ENCODE peak calls at places on chromosomes 12 and 14, in five cellular contexts. M is cardiac muscle cell, L is prostate gland, K is endodermal cell, Y is gastrocnemius medialis. B is an unnamed sample. For H3K27me3, the result is how much of the 10 kb centered on the place peaks cover.

GRCh38 chr14:77025744-77026165 is 2.8 kb downstream of the IRF2BPL start:
- DNase-seq in M (no peak), L (no peak), K (peak), Y (peak), B (no peak)

GRCh38 chr12:66398931-66399625 is 96.8 kb downstream of the HELB start:
- DNase-seq in M (no peak), L (no peak), K (no peak), Y (no peak), B (no peak)

GRCh38 chr12:125738211-125738610 is 673.0 kb downstream of the AACS start:
- DNase-seq in M (no peak), L (no peak), K (no peak), Y (no peak), B (no peak)

GRCh38 chr14:85732031-85732430 is 202.1 kb downstream of the FLRT2 start:
- DNase-seq in M (peak), L (no peak), K (no peak), Y (no peak), B (no peak)

GRCh38 chr12:120528861-120529525 is at the start of gene COQ5:
- DNase-seq in M (peak), L (peak), K (peak), Y (peak), B (peak)

GRCh38 chr12:49057888-49058287 is 2.7 kb downstream of the KMT2D start:
- DNase-seq in M (no peak), L (no peak), K (no peak), Y (no peak), B (no peak)

GRCh38 chr14:58987601-58988000 is 200.9 kb upstream of the DAAM1 start:
- DNase-seq in M (no peak), L (no peak), K (no peak), Y (no peak), B (no peak)

GRCh38 chr12:32397703-32398102 is 1.7 kb upstream of the FGD4 start:
- DNase-seq in M (no peak), L (no peak), K (no peak), Y (no peak), B (no peak)

GRCh38 chr12:113477171-113477841 is 5.6 kb upstream of the LHX5 start:
- DNase-seq in M (no peak), L (no peak), K (peak), Y (no peak), B (no peak)

GRCh38 chr12:113981876-113982275 is 15.8 kb upstream of the RBM19 start:
- DNase-seq in M (no peak), L (no peak), K (no peak), Y (no peak), B (no peak)

GRCh38 chr14:24032727-24033418 is 18.9 kb upstream of the CARMIL3 start:
- DNase-seq in M (peak), L (no peak), K (no peak), Y (peak), B (no peak)

GRCh38 chr14:99195602-99196309 is 76.2 kb downstream of the BCL11B start:
- DNase-seq in M (no peak), L (peak), K (no peak), Y (no peak), B (no peak)

GRCh38 chr12:28583771-28584261 is 393.6 kb downstream of the CCDC91 start:
- DNase-seq in M (peak), L (no peak), K (no peak), Y (no peak), B (no peak)

GRCh38 chr14:63867926-63868921 is 15.4 kb downstream of the SYNE2 start:
- DNase-seq in M (peak), L (no peak), K (no peak), Y (no peak), B (no peak)

GRCh38 chr12:81987351-81987750 is 228.2 kb upstream of the PPFIA2 start:
- DNase-seq in M (no peak), L (no peak), K (no peak), Y (no peak), B (no peak)

GRCh38 chr12:3311491-3312103 is 179.4 kb upstream of the PRMT8 start:
- DNase-seq in M (no peak), L (no peak), K (no peak), Y (no peak), B (no peak)

GRCh38 chr12:5160827-5161226 is 117.1 kb downstream of the KCNA5 start:
- DNase-seq in M (no peak), L (no peak), K (no peak), Y (no peak), B (no peak)

GRCh38 chr12:5166976-5167375 is 123.3 kb downstream of the KCNA5 start:
- DNase-seq in M (peak), L (no peak), K (no peak), Y (no peak), B (no peak)

GRCh38 chr12:5168148-5168547 is 124.5 kb downstream of the KCNA5 start:
- DNase-seq in M (no peak), L (no peak), K (no peak), Y (no peak), B (no peak)

GRCh38 chr12:5163661-5164060 is 120.0 kb downstream of the KCNA5 start:
- DNase-seq in M (no peak), L (no peak), K (no peak), Y (no peak), B (no peak)

GRCh38 chr12:5165296-5165970 is 121.8 kb downstream of the KCNA5 start:
- DNase-seq in M (no peak), L (no peak), K (no peak), Y (no peak), B (peak)
- H3K27me3 ChIP-seq in M (under half), L (under half), K (under half), Y (under half), B (under half)

GRCh38 chr14:36524874-36525745 is 5.1 kb upstream of the NKX2-1 start:
- DNase-seq in M (peak), L (no peak), K (peak), Y (no peak), B (no peak)
- TF ChIP-seq CTCF in M (peak), L (peak), K (peak), Y (peak), B (peak)

GRCh38 chr14:96126339-96126770 is 78.3 kb upstream of the BDKRB2 start:
- DNase-seq in M (peak), L (no peak), K (no peak), Y (no peak), B (no peak)

GRCh38 chr14:96122496-96122895 is 82.1 kb upstream of the BDKRB2 start:
- DNase-seq in M (peak), L (no peak), K (no peak), Y (no peak), B (no peak)

GRCh38 chr14:96126783-96127271 is 77.8 kb upstream of the BDKRB2 start:
- DNase-seq in M (no peak), L (no peak), K (no peak), Y (no peak), B (no peak)

GRCh38 chr14:96129128-96129736 is 75.4 kb upstream of the BDKRB2 start:
- DNase-seq in M (no peak), L (no peak), K (no peak), Y (no peak), B (no peak)

DNA sequence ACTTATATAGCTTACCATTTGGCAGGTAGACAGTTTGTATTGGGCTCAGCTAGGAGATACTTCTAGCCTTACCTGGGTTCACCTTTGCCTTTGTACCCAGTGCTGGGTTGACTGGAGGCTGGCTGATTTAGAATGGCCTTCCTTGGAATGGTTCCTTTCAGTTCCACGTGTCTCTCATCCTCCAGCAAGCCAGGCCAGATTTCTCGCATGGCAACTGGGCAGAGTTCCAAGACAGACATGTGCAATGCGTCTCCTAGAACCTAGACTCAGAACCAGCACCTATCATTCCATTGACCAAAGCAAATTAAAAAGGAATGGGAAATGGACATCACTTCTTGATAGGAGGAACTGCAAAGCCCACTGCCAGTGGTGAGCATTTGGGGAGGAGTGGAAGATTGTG is 79.1 kb upstream of the BDKRB2 start:
- DNase-seq in M (peak), L (no peak), K (no peak), Y (no peak), B (no peak)
- H3K27ac ChIP-seq in M (no peak), L (no peak), K (no peak), Y (no peak), B (no peak)

DNA sequence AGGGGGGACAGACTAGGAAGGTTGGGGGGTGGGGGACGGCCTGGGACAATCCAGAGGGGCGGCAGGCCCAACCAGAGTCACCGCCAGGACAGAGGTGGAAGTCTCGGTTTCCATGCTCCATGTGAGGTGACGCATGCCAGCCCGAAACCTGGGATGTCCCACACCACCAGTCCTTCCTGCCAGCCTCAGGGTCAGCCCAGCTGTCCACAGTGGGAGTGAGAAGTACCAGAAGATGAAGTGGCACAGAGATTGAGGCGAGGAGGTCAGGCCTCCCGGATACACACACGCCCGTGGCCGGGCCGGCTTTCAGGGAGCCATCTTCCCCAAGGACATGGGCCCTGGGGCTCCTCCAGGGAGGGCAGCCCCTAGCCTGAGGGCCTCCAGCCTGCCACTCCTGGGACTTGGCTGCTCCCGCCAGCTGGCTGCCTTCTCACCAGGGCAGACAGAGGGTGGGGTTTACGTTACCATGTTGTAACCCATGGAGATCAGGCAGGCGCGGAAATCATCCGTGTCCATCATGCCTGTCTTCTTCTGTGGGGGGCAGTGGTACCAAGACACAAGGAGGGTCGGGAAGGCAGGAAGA is 85.2 kb upstream of the ZFP36L1 start:
- DNase-seq in M (no peak), L (no peak), K (no peak), Y (no peak), B (no peak)
- H3K27me3 ChIP-seq in M (under half), L (under half), K (under half), Y (under half), B (under half)

GRCh38 chr12:69903548-69903947 is 78.5 kb downstream of the MYRFL start:
- DNase-seq in M (no peak), L (no peak), K (no peak), Y (no peak), B (no peak)

GRCh38 chr12:69900720-69901131 is 75.7 kb downstream of the MYRFL start:
- DNase-seq in M (peak), L (peak), K (peak), Y (peak), B (peak)

GRCh38 chr12:69898236-69898635 is 73.2 kb downstream of the MYRFL start:
- DNase-seq in M (peak), L (no peak), K (no peak), Y (no peak), B (no peak)

GRCh38 chr12:69904761-69905160 is 79.7 kb downstream of the MYRFL start:
- DNase-seq in M (peak), L (no peak), K (no peak), Y (no peak), B (no peak)

GRCh38 chr12:69901141-69901900 is 76.3 kb downstream of the MYRFL start:
- DNase-seq in M (peak), L (no peak), K (no peak), Y (no peak), B (no peak)
- TF ChIP-seq CTCF in M (no peak), L (no peak), K (no peak), Y (no peak), B (no peak)

B was measured in WERI-Rb-1.